ENCODE peak calls at places on chromosome X, in four cellular contexts. U is fibroblast of lung, I is H1, N is H9. E is an unnamed sample.
A peak's percentile ranks its signal among the peaks of the same experiment; 100 is the strongest.

GRCh38 chrX:129139837-129140679 is 383.2 kb downstream of the SMARCA1 start:
- DNase-seq in U (peak; percentile 35), I (no peak), N (no peak), E (no peak)

GRCh38 chrX:132267392-132267791 is 48.1 kb upstream of the RAP2C start:
- DNase-seq in U (no peak), I (no peak), N (no peak), E (no peak)

GRCh38 chrX:123267220-123267619 is 83.1 kb downstream of the GRIA3 start:
- DNase-seq in U (peak; percentile 88), I (no peak), N (no peak), E (no peak)

GRCh38 chrX:45710081-45710801 is 509.6 kb upstream of the DIPK2B start:
- DNase-seq in U (peak; percentile 99), I (no peak), N (no peak), E (no peak)

GRCh38 chrX:41474726-41475100 is 27.6 kb downstream of the NYX start:
- DNase-seq in U (no peak), I (no peak), N (peak; percentile 49), E (no peak)

GRCh38 chrX:136250191-136251041 is 784 bp downstream of the MAP7D3 start:
- DNase-seq in U (peak; percentile 37), I (peak; percentile 49), N (no peak), E (no peak)

GRCh38 chrX:82451725-82452124 is 1056.4 kb upstream of the POU3F4 start:
- DNase-seq in U (no peak), I (no peak), N (no peak), E (no peak)

GRCh38 chrX:150643271-150643670 is 49.9 kb upstream of the MTMR1 start:
- DNase-seq in U (no peak), I (no peak), N (no peak), E (no peak)

GRCh38 chrX:107659768-107660167 is 31.5 kb downstream of the PRPS1 start:
- DNase-seq in U (peak; percentile 35), I (no peak), N (no peak), E (no peak)

GRCh38 chrX:114582698-114583395 is 1.0 kb upstream of the HTR2C start:
- DNase-seq in U (no peak), I (peak; percentile 57), N (peak; percentile 75), E (no peak)

GRCh38 chrX:24423960-24424359 is 41.1 kb upstream of the PDK3 start:
- DNase-seq in U (peak; percentile 13), I (no peak), N (no peak), E (no peak)

GRCh38 chrX:69387559-69388487 is 116.3 kb upstream of the NALF2 start:
- DNase-seq in U (peak; percentile 3), I (peak; percentile 80), N (peak; percentile 88), E (peak; percentile 54)

GRCh38 chrX:74536142-74537010 is 78.0 kb downstream of the RLIM start:
- DNase-seq in U (peak; percentile 90), I (peak; percentile 71), N (peak; percentile 69), E (no peak)

GRCh38 chrX:20139966-20140365 is 1.7 kb downstream of the EIF1AX start:
- DNase-seq in U (peak; percentile 73), I (no peak), N (no peak), E (no peak)

GRCh38 chrX:103376118-103376978 is at the start of gene BEX3:
- DNase-seq in U (peak; percentile 67), I (peak; percentile 70), N (peak; percentile 93), E (peak; percentile 29)

GRCh38 chrX:134669378-134670098 is 11.3 kb upstream of the PLAC1 start:
- DNase-seq in U (peak; percentile 93), I (no peak), N (no peak), E (no peak)

GRCh38 chrX:34810911-34811310 is 131.7 kb upstream of the FAM47B start:
- DNase-seq in U (no peak), I (no peak), N (no peak), E (no peak)

E was measured in iPS DF 6.9.